ENCODE peak calls at places on chromosomes 7 and 10, in seven cellular contexts. Z is body of pancreas, J is suprapubic skin, F is esophagus muscularis mucosa, U is breast epithelium, P is stomach, B is endothelial cell of umbilical vein. Q is an unnamed sample.

GRCh38 chr7:148222716-148223115 is 367.9 kb upstream of the C7orf33 start:
- DNase-seq in Z (no peak), J (no peak), F (no peak), U (no peak), P (no peak), B (no peak), Q (no peak)

GRCh38 chr7:157335991-157336382 is 817 bp upstream of the DNAJB6 start:
- DNase-seq in Z (no peak), J (no peak), F (no peak), U (no peak), P (no peak), B (peak; percentile 20), Q (no peak)

GRCh38 chr10:117788911-117789310 is 246.4 kb downstream of the EMX2 start:
- DNase-seq in Z (no peak), J (no peak), F (no peak), U (no peak), P (no peak), B (no peak), Q (no peak)

GRCh38 chr7:1024876-1025746 is 19.2 kb upstream of the GPR146 start:
- DNase-seq in Z (no peak), J (no peak), F (no peak), U (no peak), P (no peak), B (no peak), Q (no peak)

GRCh38 chr7:95788288-95788687 is 15.9 kb downstream of the DYNC1I1 start:
- DNase-seq in Z (no peak), J (no peak), F (no peak), U (no peak), P (no peak), B (no peak), Q (no peak)

GRCh38 chr10:95328013-95328412 is 37.2 kb upstream of the PDLIM1 start:
- DNase-seq in Z (no peak), J (no peak), F (no peak), U (no peak), P (no peak), B (no peak), Q (no peak)

GRCh38 chr10:1083581-1083980 is 27.4 kb downstream of the WDR37 start:
- DNase-seq in Z (no peak), J (no peak), F (peak; percentile 50), U (no peak), P (no peak), B (no peak), Q (no peak)

GRCh38 chr7:12111461-12112405 is 99.4 kb upstream of the TMEM106B start:
- DNase-seq in Z (peak; percentile 22), J (no peak), F (no peak), U (no peak), P (no peak), B (peak; percentile 38), Q (no peak)

GRCh38 chr7:96901822-96902412 is 103.4 kb upstream of the DLX6 start:
- DNase-seq in Z (no peak), J (no peak), F (no peak), U (no peak), P (no peak), B (no peak), Q (no peak)

GRCh38 chr10:19811517-19811916 is 4.7 kb upstream of the PLXDC2 start:
- DNase-seq in Z (peak; percentile 25), J (no peak), F (no peak), U (no peak), P (no peak), B (no peak), Q (no peak)

GRCh38 chr7:12358694-12359093 is 45.0 kb downstream of the VWDE start:
- DNase-seq in Z (no peak), J (no peak), F (no peak), U (no peak), P (no peak), B (no peak), Q (no peak)

GRCh38 chr7:107967420-107967819 is 35.5 kb downstream of the LAMB1 start:
- DNase-seq in Z (no peak), J (no peak), F (no peak), U (no peak), P (no peak), B (no peak), Q (no peak)

GRCh38 chr7:691361-692045 is 35.0 kb upstream of the DNAAF5 start:
- DNase-seq in Z (peak; percentile 3), J (no peak), F (no peak), U (no peak), P (no peak), B (no peak), Q (no peak)

GRCh38 chr7:2213551-2214215 is 19.1 kb downstream of the MAD1L1 start:
- DNase-seq in Z (no peak), J (no peak), F (no peak), U (no peak), P (no peak), B (no peak), Q (no peak)

GRCh38 chr10:112539340-112539739 is 92.3 kb downstream of the VTI1A start:
- DNase-seq in Z (no peak), J (no peak), F (no peak), U (no peak), P (no peak), B (no peak), Q (no peak)

GRCh38 chr7:156261581-156261980 is 379.0 kb upstream of the RNF32 start:
- DNase-seq in Z (no peak), J (no peak), F (no peak), U (no peak), P (no peak), B (no peak), Q (no peak)

GRCh38 chr10:88702848-88703597 is 3.0 kb upstream of the LIPK start:
- DNase-seq in Z (peak; percentile 70), J (no peak), F (no peak), U (no peak), P (peak; percentile 37), B (peak; percentile 83), Q (no peak)

GRCh38 chr10:118471863-118472262 is 123.6 kb downstream of the PRLHR start:
- DNase-seq in Z (no peak), J (no peak), F (no peak), U (no peak), P (no peak), B (no peak), Q (no peak)

GRCh38 chr7:101913247-101913721 is 95.9 kb downstream of the CUX1 start:
- DNase-seq in Z (no peak), J (no peak), F (no peak), U (no peak), P (no peak), B (no peak), Q (no peak)

DNA sequence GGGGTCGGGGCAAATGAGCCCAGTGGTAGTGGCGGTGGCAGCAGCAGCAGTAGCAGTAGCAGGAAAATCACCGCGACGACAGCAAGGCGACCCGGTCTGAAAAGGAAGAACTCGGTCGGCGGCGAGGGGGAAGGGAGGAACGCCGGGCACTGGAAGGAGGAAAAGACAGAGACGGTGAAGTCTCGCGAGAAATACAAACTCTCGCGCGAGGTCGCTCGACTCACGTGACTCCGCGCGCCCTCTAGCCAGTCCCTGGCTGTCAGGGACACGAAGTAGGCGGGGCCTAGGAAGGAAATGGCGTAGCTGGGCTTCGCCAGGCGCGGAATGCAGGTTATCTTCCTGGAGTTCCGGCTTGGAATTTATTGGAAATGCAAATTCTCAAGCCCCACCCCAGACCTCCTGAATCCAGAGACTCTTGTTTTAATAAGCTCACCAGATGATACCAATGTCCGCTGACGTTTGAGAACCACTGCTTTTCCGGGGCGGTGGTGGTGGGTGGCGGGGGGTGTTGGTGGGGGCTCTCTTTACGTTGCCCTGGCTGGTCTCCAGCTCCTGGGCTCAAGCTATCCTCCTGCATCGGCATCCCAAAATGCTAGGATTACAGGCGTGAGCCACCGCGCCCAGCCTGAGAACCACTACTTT is at the start of gene SMNDC1:
- DNase-seq in Z (peak; percentile 99), J (peak; percentile 98), F (peak; percentile 99), U (peak; percentile 97), P (peak; percentile 99), B (peak; percentile 99), Q (peak; percentile 98)
- TF ChIP-seq POLR2A in Z (peak; percentile 44), J (peak; percentile 78), F (peak; percentile 46), U (peak; percentile 48), P (no peak), B (peak; percentile 51), Q (peak; percentile 67)

GRCh38 chr10:4736183-4736582 is 89.8 kb upstream of the AKR1E2 start:
- DNase-seq in Z (no peak), J (no peak), F (no peak), U (no peak), P (no peak), B (no peak), Q (no peak)

GRCh38 chr10:4730998-4731397 is 95.0 kb upstream of the AKR1E2 start:
- DNase-seq in Z (no peak), J (no peak), F (no peak), U (no peak), P (no peak), B (no peak), Q (no peak)

GRCh38 chr10:4733150-4733842 is 92.7 kb upstream of the AKR1E2 start:
- DNase-seq in Z (no peak), J (no peak), F (no peak), U (peak; percentile 86), P (no peak), B (peak; percentile 25), Q (peak; percentile 79)

GRCh38 chr10:4736608-4737007 is 89.4 kb upstream of the AKR1E2 start:
- DNase-seq in Z (no peak), J (no peak), F (no peak), U (no peak), P (no peak), B (no peak), Q (no peak)

GRCh38 chr10:4733843-4734224 is 92.2 kb upstream of the AKR1E2 start:
- DNase-seq in Z (no peak), J (no peak), F (no peak), U (no peak), P (no peak), B (no peak), Q (no peak)
- TF ChIP-seq CTCF in Z (no peak), J (no peak), F (no peak), U (no peak), P (no peak), B (no peak), Q (no peak)

GRCh38 chr7:40477094-40477493 is 342.3 kb downstream of the SUGCT start:
- DNase-seq in Z (no peak), J (no peak), F (no peak), U (no peak), P (no peak), B (peak; percentile 21), Q (no peak)

GRCh38 chr7:40470817-40471216 is 336.0 kb downstream of the SUGCT start:
- DNase-seq in Z (no peak), J (no peak), F (no peak), U (no peak), P (no peak), B (no peak), Q (no peak)

GRCh38 chr7:40474790-40475680 is 340.2 kb downstream of the SUGCT start:
- DNase-seq in Z (no peak), J (no peak), F (no peak), U (no peak), P (no peak), B (peak; percentile 21), Q (no peak)

GRCh38 chr7:40471891-40472290 is 337.1 kb downstream of the SUGCT start:
- DNase-seq in Z (no peak), J (no peak), F (no peak), U (no peak), P (no peak), B (no peak), Q (no peak)

GRCh38 chr7:40475681-40475982 is 340.8 kb downstream of the SUGCT start:
- DNase-seq in Z (no peak), J (no peak), F (no peak), U (no peak), P (no peak), B (no peak), Q (no peak)
- H3K4me3 ChIP-seq in Z (no peak overlapping the region), J (no peak overlapping the region), F (no peak overlapping the region), U (no peak overlapping the region), P (no peak overlapping the region), B (no peak overlapping the region), Q (no peak overlapping the region)

GRCh38 chr7:25913574-25914224 is 238.3 kb upstream of the NFE2L3 start:
- DNase-seq in Z (no peak), J (no peak), F (no peak), U (no peak), P (no peak), B (no peak), Q (no peak)
- TF ChIP-seq POLR2A in Z (no peak), J (no peak), F (no peak), U (no peak), P (no peak), B (no peak), Q (no peak)